ENCODE peak calls at places on chromosomes 4 and X, in ten cellular contexts. E, N, C, W, H, Q, P, L, K and M are unnamed samples.

GRCh38 chr4:10619855-10620254 is 64.7 kb downstream of the CLNK start:
- DNase-seq in N (no peak), W (peak), E (no peak), L (no peak), H (no peak), Q (no peak), K (no peak), P (no peak), C (no peak), M (no peak)

GRCh38 chrX:108732630-108733321 is 3.6 kb downstream of the IRS4 start:
- DNase-seq in K (no peak), C (no peak), L (no peak), E (peak), N (no peak), P (no peak), Q (no peak), H (no peak), W (peak), M (no peak)

GRCh38 chrX:19747672-19748610 is 139.5 kb downstream of the SH3KBP1 start:
- DNase-seq in K (no peak), N (no peak), C (no peak), E (no peak), W (no peak), P (peak), L (peak), Q (no peak), H (peak), M (no peak)

GRCh38 chrX:41705680-41706374 is 17.1 kb downstream of the GPR34 start:
- DNase-seq in W (no peak), Q (no peak), C (no peak), K (no peak), N (no peak), E (no peak), H (no peak), L (no peak), P (no peak), M (no peak)

GRCh38 chr4:152935661-152936445 is at the start of gene FHDC1:
- DNase-seq in L (peak), N (peak), E (peak), W (peak), C (no peak), H (no peak), K (peak), Q (no peak), P (no peak), M (peak)

GRCh38 chr4:170091069-170091696 is 1.4 kb upstream of the AADAT start:
- DNase-seq in P (no peak), E (no peak), W (peak), L (peak), Q (no peak), N (no peak), C (no peak), H (no peak), K (no peak), M (no peak)

GRCh38 chr4:53192017-53192416 is 173.8 kb downstream of the SCFD2 start:
- DNase-seq in L (no peak), Q (no peak), H (no peak), W (no peak), C (no peak), E (no peak), N (no peak), P (no peak), K (no peak), M (no peak)

GRCh38 chr4:2254665-2255500 is 7.0 kb downstream of the MXD4 start:
- DNase-seq in C (no peak), L (peak), K (no peak), W (no peak), E (no peak), H (no peak), Q (no peak), N (peak), P (no peak), M (peak)

GRCh38 chr4:48698029-48698901 is 81.8 kb downstream of the FRYL start:
- DNase-seq in C (peak), E (no peak), N (peak), L (no peak), P (no peak), K (no peak), H (no peak), W (peak), Q (no peak), M (no peak)

GRCh38 chr4:108054025-108054424 is 64.3 kb downstream of the HADH start:
- DNase-seq in L (no peak), C (no peak), H (no peak), P (no peak), E (no peak), N (no peak), K (no peak), W (no peak), Q (no peak), M (no peak)